ENCODE peak calls at places on chromosome 15, in four cellular contexts. One of them, this sample, is unnamed.

GRCh38 chr15:82580713-82581112 is 40.5 kb upstream of the RPS17 start:
- DNase-seq in foreskin keratinocyte: no peak
- DNase-seq in A549: no peak
- DNase-seq in pancreas: no peak
- DNase-seq in this sample: no peak

GRCh38 chr15:66682246-66682645 is 19.8 kb upstream of the SMAD6 start:
- DNase-seq in pancreas: no peak
- DNase-seq in A549: no peak
- DNase-seq in foreskin keratinocyte: no peak
- DNase-seq in this sample: no peak

GRCh38 chr15:53513431-53513830 is 246.0 kb downstream of the WDR72 start:
- DNase-seq in foreskin keratinocyte: no peak
- DNase-seq in A549: no peak
- DNase-seq in pancreas: no peak
- DNase-seq in this sample: no peak

GRCh38 chr15:25691544-25692430 is 171.3 kb downstream of the ATP10A start:
- DNase-seq in pancreas: no peak
- DNase-seq in foreskin keratinocyte: no peak
- DNase-seq in A549: no peak
- DNase-seq in this sample: no peak

GRCh38 chr15:48507416-48508065 is 138.0 kb downstream of the FBN1 start:
- DNase-seq in A549: peak; percentile 17
- DNase-seq in pancreas: peak; percentile 20
- DNase-seq in foreskin keratinocyte: peak; percentile 22
- DNase-seq in this sample: no peak

GRCh38 chr15:58329781-58330467 is 101.9 kb upstream of the LIPC start:
- DNase-seq in pancreas: peak; percentile 68
- DNase-seq in A549: no peak
- DNase-seq in foreskin keratinocyte: no peak
- DNase-seq in this sample: no peak

GRCh38 chr15:75161788-75162414 is 39.8 kb upstream of the C15orf39 start:
- DNase-seq in foreskin keratinocyte: no peak
- DNase-seq in pancreas: no peak
- DNase-seq in A549: no peak
- DNase-seq in this sample: no peak

GRCh38 chr15:45402955-45403892 is 24.9 kb upstream of the GATM start:
- DNase-seq in A549: peak; percentile 15
- DNase-seq in pancreas: peak; percentile 69
- DNase-seq in foreskin keratinocyte: no peak
- DNase-seq in this sample: no peak

GRCh38 chr15:70411464-70411863 is 313.7 kb upstream of the TLE3 start:
- DNase-seq in A549: no peak
- DNase-seq in foreskin keratinocyte: no peak
- DNase-seq in pancreas: no peak
- DNase-seq in this sample: no peak

GRCh38 chr15:90214553-90215205 is 13.5 kb downstream of the SEMA4B start:
- DNase-seq in foreskin keratinocyte: no peak
- DNase-seq in pancreas: no peak
- DNase-seq in A549: peak; percentile 69
- DNase-seq in this sample: no peak
- TF ChIP-seq CTCF in foreskin keratinocyte: peak; percentile 54
- TF ChIP-seq CTCF in pancreas: no peak
- TF ChIP-seq CTCF in A549: peak; percentile 13
- TF ChIP-seq CTCF in this sample: peak; percentile 38

DNA sequence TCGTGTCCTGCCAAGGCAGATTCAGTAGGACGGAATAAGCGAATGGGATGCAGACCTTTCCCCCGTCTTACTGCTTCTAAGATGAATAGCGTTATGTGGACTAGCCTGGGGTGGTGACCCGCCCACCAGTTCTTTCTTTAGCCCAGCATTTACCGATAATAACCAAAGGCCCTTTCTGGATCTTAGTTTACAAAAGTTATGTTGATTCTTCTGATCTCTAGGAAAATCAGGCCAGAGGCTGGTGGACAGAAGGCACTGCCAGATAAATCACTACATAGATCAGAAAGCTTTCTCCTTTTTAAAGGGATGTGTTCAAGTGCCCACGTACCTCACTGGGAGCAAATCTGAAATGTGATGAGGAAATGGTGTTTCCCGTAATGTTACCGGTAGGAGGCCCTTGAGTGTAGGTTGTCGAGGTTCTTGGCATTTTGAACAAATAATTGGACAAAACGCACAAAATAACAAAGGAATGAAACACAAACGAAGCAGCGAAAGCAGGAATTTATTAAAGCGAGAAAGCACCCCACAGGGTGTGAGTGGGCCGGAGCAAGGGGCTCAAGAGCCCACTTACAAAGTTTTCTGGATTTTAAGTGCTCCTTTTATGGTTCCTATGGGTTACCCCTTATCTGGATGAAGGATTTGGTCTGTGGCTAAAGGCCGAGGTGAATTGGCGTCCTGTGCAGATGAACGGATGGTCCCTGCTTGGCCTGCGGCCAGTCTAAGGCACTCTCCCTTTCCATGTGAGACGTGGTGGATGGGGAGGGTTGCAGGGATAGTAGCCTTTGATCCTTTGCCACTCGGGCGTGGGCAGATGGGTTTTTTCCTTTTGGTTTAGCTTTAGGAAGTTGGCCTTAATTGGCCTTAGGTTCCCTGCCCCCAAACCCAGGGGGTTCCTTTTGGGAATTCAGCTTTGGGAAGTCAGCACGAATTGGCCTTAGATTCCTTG is 977 bp downstream of the SNX1 start:
- DNase-seq in pancreas: peak; percentile 21
- DNase-seq in foreskin keratinocyte: peak; percentile 25
- DNase-seq in A549: peak; percentile 57
- DNase-seq in this sample: no peak
- TF ChIP-seq CTCF in pancreas: no peak
- TF ChIP-seq CTCF in foreskin keratinocyte: peak; percentile 46
- TF ChIP-seq CTCF in A549: no peak
- TF ChIP-seq CTCF in this sample: peak; percentile 28

GRCh38 chr15:47405768-47406167 is 311.5 kb upstream of the SEMA6D start:
- DNase-seq in A549: no peak
- DNase-seq in foreskin keratinocyte: no peak
- DNase-seq in pancreas: no peak
- DNase-seq in this sample: no peak
- TF ChIP-seq CTCF in A549: no peak
- TF ChIP-seq CTCF in foreskin keratinocyte: no peak
- TF ChIP-seq CTCF in pancreas: no peak
- TF ChIP-seq CTCF in this sample: no peak

GRCh38 chr15:31438601-31439265 is 112.1 kb downstream of the KLF13 start:
- DNase-seq in pancreas: no peak
- DNase-seq in A549: no peak
- DNase-seq in foreskin keratinocyte: no peak
- DNase-seq in this sample: no peak

GRCh38 chr15:31440754-31441298 is 114.2 kb downstream of the KLF13 start:
- DNase-seq in pancreas: peak; percentile 44
- DNase-seq in A549: no peak
- DNase-seq in foreskin keratinocyte: no peak
- DNase-seq in this sample: peak; percentile 83

GRCh38 chr15:31437686-31438085 is 111.1 kb downstream of the KLF13 start:
- DNase-seq in A549: no peak
- DNase-seq in foreskin keratinocyte: no peak
- DNase-seq in pancreas: no peak
- DNase-seq in this sample: no peak

GRCh38 chr15:31442203-31443090 is 115.8 kb downstream of the KLF13 start:
- DNase-seq in foreskin keratinocyte: peak; percentile 97
- DNase-seq in A549: peak; percentile 51
- DNase-seq in pancreas: no peak
- DNase-seq in this sample: peak; percentile 85

DNA sequence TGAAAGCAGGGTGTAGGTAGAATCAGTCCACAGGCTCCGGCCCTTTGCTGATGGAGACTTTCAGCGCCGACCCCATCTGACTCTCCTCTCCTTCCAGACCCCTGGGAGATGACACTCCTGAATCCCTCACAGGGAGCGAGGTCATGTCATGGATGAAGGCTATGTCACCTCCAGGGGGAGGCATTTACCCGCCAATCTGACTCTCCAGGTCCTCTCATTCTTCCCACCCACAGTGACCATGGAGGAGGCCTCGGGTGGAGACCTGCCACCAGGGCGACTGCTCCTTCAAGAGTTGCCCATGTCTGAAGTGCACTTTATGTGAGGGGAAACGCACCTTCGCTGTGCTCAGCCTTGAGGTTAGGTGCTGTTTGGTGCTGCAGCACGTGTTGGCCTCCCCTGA is 112.7 kb downstream of the KLF13 start:
- DNase-seq in foreskin keratinocyte: no peak
- DNase-seq in A549: peak; percentile 80
- DNase-seq in pancreas: no peak
- DNase-seq in this sample: peak; percentile 79
- TF ChIP-seq CTCF in foreskin keratinocyte: peak; percentile 59
- TF ChIP-seq CTCF in A549: peak; percentile 58
- TF ChIP-seq CTCF in pancreas: no peak
- TF ChIP-seq CTCF in this sample: peak; percentile 8

GRCh38 chr15:91589360-91589759 is 264.1 kb upstream of the SLCO3A1 start:
- DNase-seq in foreskin keratinocyte: no peak
- DNase-seq in pancreas: no peak
- DNase-seq in A549: no peak
- DNase-seq in this sample: no peak
- TF ChIP-seq CTCF in foreskin keratinocyte: peak; percentile 45
- TF ChIP-seq CTCF in pancreas: no peak
- TF ChIP-seq CTCF in A549: no peak
- TF ChIP-seq CTCF in this sample: no peak

DNA sequence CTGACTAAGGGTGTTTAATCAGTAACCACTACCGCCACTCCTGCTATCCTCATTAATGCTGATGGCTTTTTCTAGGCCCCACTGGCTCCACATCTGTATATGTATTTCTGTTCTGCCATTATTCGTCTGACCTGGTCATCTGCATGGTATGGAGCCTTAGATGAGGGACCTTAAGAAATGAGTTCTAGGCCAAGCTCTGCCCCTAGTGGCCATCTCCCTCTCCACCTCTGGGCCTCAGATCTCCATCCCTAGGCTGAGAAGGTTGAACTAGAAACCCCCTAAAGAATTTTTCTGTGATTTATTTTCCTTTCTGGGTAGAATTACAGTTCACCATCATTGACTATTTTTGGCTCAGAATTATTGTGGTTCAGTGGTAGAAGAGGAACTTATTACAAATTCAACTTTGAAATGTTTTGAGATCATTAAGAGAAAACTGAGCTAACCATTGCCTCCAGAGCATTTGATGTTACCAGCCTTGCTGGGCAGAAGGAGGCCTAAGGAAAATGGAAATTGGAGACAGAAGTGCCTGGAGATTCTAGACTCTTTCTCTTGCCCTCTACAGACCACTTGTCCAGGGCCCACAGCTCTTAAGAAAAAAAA is 325.2 kb upstream of the NR2E3 start:
- DNase-seq in pancreas: no peak
- DNase-seq in foreskin keratinocyte: no peak
- DNase-seq in A549: peak; percentile 31
- DNase-seq in this sample: no peak
- TF ChIP-seq CTCF in pancreas: no peak
- TF ChIP-seq CTCF in foreskin keratinocyte: peak; percentile 52
- TF ChIP-seq CTCF in A549: peak; percentile 51
- TF ChIP-seq CTCF in this sample: peak; percentile 42